ENCODE peak calls at places on chromosomes 5 and 9, in eight cellular contexts. B is astrocyte, P is endothelial cell of umbilical vein, I is GM23338, N is HCT116, Q is PC-9, Y is MM.1S, C is PC-3. D is an unnamed sample.

GRCh38 chr9:89542461-89543021 is 44.6 kb upstream of the SEMA4D start:
- DNase-seq in B (no peak), P (no peak), I (no peak), N (no peak), Q (no peak), Y (peak; percentile 92), C (no peak), D (no peak)

GRCh38 chr5:14728109-14728938 is 63.8 kb downstream of the OTULIN start:
- DNase-seq in B (no peak), P (no peak), I (peak; percentile 93), N (no peak), Q (peak; percentile 2), Y (no peak), C (no peak), D (peak; percentile 93)

GRCh38 chr9:104836235-104836634 is 72.3 kb downstream of the NIPSNAP3B start:
- DNase-seq in B (no peak), P (peak; percentile 33), I (peak; percentile 29), N (no peak), Q (no peak), Y (no peak), C (no peak), D (no peak)

GRCh38 chr5:144131256-144131655 is 39.2 kb downstream of the YIPF5 start:
- DNase-seq in B (no peak), P (no peak), I (no peak), N (no peak), Q (no peak), Y (no peak), C (no peak), D (no peak)

GRCh38 chr9:135821116-135821515 is 86.2 kb downstream of the CAMSAP1 start:
- DNase-seq in B (no peak), P (no peak), I (no peak), N (no peak), Q (no peak), Y (no peak), C (no peak), D (no peak)

GRCh38 chr9:6549106-6549505 is 96.4 kb downstream of the GLDC start:
- DNase-seq in B (no peak), P (no peak), I (no peak), N (no peak), Q (no peak), Y (no peak), C (no peak), D (peak; percentile 36)

GRCh38 chr9:64773491-64773931 is 511.5 kb downstream of the FOXD4L5 start:
- DNase-seq in B (no peak), P (no peak), I (peak; percentile 1), N (no peak), Q (no peak), Y (peak; percentile 7), C (no peak), D (no peak)

GRCh38 chr5:43207601-43208000 is 15.6 kb downstream of the NIM1K start:
- DNase-seq in B (peak; percentile 43), P (no peak), I (no peak), N (no peak), Q (no peak), Y (no peak), C (peak; percentile 66), D (no peak)

GRCh38 chr5:82879089-82879488 is 198.1 kb downstream of the TMEM167A start:
- DNase-seq in B (no peak), P (no peak), I (no peak), N (no peak), Q (no peak), Y (no peak), C (no peak), D (no peak)

GRCh38 chr5:57299945-57300344 is 126.1 kb downstream of the GPBP1 start:
- DNase-seq in B (no peak), P (no peak), I (no peak), N (no peak), Q (no peak), Y (no peak), C (no peak), D (no peak)

GRCh38 chr5:74027732-74028338 is 401.8 kb downstream of the ARHGEF28 start:
- DNase-seq in B (no peak), P (no peak), I (no peak), N (no peak), Q (peak; percentile 40), Y (no peak), C (peak; percentile 54), D (no peak)

GRCh38 chr5:107361945-107362344 is 308.8 kb downstream of the EFNA5 start:
- DNase-seq in B (no peak), P (no peak), I (no peak), N (no peak), Q (no peak), Y (no peak), C (peak; percentile 40), D (no peak)
- H3K4me1 ChIP-seq in B (peaks cover 5% of the 10 kb centered on the region), P (peaks cover 7% of the 10 kb centered on the region), I (peaks cover 20% of the 10 kb centered on the region), N (no peaks in the 10 kb centered on the region), Q (peaks cover 7% of the 10 kb centered on the region), Y (no peaks in the 10 kb centered on the region), C (peaks cover 11% of the 10 kb centered on the region), D (peaks cover 15% of the 10 kb centered on the region)

GRCh38 chr5:181203093-181203711 is 1.8 kb downstream of the TRIM7 start:
- DNase-seq in B (no peak), P (no peak), I (peak; percentile 8), N (no peak), Q (no peak), Y (no peak), C (no peak), D (no peak)

GRCh38 chr5:181205735-181206401 is 872 bp upstream of the TRIM7 start:
- DNase-seq in B (peak; percentile 23), P (no peak), I (no peak), N (no peak), Q (no peak), Y (no peak), C (no peak), D (peak; percentile 66)

GRCh38 chr5:181203842-181204560 is 995 bp downstream of the TRIM7 start:
- DNase-seq in B (no peak), P (no peak), I (peak; percentile 64), N (no peak), Q (no peak), Y (no peak), C (no peak), D (peak; percentile 54)

GRCh38 chr5:181205402-181205734 is 372 bp upstream of the TRIM7 start:
- DNase-seq in B (no peak), P (no peak), I (no peak), N (no peak), Q (no peak), Y (no peak), C (no peak), D (no peak)

DNA sequence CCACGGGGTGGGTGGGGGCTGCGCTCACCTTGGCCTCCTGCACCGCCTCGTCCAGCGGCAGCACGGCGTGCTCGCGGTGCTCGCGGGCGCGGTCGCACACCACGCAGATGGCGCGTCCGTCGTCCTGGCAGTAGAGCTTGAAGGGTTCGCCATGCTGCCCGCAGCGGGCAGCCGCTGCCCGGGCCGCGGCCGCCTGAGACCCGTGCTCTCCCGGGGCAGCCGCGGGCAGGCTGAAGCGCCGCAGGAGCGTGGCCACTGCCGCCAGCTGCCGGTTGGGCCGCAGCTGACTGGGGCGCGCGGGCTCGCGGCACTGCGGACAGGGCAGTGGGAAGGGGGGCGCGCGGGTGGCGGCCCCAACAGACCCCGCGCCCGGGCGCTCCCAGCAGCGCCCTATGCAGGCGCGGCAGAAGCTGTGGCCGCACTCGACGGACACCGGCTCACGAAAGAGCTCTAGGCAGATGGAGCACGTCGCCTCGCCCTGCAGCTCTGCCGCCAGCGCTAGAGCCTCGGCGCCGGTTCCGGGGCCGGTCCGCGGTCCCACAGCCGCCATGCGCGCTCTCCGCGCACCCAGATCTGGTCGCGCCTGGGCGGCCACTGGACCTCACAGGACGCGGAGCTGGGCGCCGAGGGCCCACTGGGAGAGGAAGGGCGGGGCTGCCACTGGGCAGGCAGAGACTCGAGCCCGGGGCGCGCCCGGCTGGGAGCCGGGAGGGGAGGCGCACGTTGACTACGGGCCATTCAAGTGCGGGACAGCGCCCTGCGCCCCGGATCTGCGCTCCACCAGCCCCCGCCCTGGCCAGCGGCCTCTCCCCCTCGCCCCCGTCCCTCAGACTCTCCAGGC is at the start of gene TRIM7:
- DNase-seq in B (no peak), P (peak; percentile 60), I (peak; percentile 60), N (no peak), Q (no peak), Y (no peak), C (peak; percentile 68), D (peak; percentile 64)
- TF ChIP-seq EZH2 in B (peak; percentile 29), P (no peak), I (no peak), N (no peak), Q (no peak), Y (no peak), C (no peak), D (no peak)

GRCh38 chr9:88013051-88013450 is 38.7 kb upstream of the CDK20 start:
- DNase-seq in B (no peak), P (no peak), I (no peak), N (no peak), Q (no peak), Y (no peak), C (no peak), D (peak; percentile 24)

GRCh38 chr9:88007291-88007650 is 32.9 kb upstream of the CDK20 start:
- DNase-seq in B (peak; percentile 31), P (no peak), I (no peak), N (no peak), Q (no peak), Y (peak; percentile 59), C (no peak), D (no peak)

GRCh38 chr9:88006511-88007290 is 32.4 kb upstream of the CDK20 start:
- DNase-seq in B (no peak), P (no peak), I (peak; percentile 38), N (no peak), Q (no peak), Y (no peak), C (no peak), D (no peak)

GRCh38 chr9:88013607-88014006 is 39.3 kb upstream of the CDK20 start:
- DNase-seq in B (no peak), P (no peak), I (no peak), N (no peak), Q (no peak), Y (no peak), C (no peak), D (no peak)

GRCh38 chr9:88011005-88011766 is 36.9 kb upstream of the CDK20 start:
- DNase-seq in B (no peak), P (no peak), I (peak; percentile 52), N (no peak), Q (no peak), Y (no peak), C (peak; percentile 43), D (peak; percentile 21)
- H3K4me2 ChIP-seq in B (no peak overlapping the region), P (no peak overlapping the region), I (no peak overlapping the region), N (no peak overlapping the region), Q (no peak overlapping the region), Y (no peak overlapping the region), C (no peak overlapping the region), D (no peak overlapping the region)

DNA sequence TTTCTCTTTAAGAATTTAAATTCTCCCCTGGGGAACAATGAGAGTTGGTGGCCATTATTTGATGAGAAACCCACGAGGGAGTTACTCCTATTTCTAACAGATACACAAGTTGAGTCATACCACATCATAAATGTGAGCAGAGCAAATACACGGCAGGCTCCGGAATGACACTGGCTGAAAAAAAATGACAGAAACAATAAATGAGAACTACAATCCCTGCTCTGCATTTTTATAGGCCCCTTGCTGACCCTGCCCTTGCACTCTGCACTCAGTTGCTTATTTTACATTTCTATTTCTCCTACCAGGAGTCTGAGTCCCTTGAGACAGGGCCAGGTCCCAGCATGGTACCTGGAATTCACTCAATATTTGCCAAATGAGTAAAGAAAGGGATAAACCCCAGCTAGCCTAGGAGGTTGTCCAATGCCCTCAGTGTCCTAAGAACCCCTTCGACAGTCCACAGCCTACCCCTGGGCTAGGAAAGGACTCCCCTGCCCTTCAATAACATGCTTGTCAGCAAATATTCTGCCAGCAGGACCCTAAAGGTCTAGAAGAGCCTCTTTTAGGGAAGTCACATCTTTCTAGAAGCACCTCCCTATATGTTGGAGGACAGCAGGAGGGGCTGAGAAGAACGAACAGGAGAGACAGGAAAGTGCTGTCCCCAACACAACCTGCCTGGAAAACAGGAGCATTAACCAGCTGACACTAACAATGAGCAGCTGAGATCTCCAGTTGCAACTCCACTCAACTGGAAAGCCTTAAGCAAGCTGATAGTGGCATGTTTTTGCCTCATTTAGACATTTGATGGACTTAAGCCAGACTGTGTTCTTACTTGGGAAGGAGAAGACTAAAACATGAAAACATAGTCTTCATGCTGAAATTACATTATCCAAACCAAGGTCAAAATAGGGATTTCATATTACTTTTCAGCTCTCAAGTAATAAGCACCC is 191.2 kb downstream of the ACTL7B start:
- DNase-seq in B (no peak), P (no peak), I (no peak), N (no peak), Q (no peak), Y (no peak), C (peak; percentile 66), D (peak; percentile 9)
- H3K4me1 ChIP-seq in B (peaks cover 6% of the 10 kb centered on the region), P (no peaks in the 10 kb centered on the region), I (peaks cover 4% of the 10 kb centered on the region), N (no peaks in the 10 kb centered on the region), Q (no peaks in the 10 kb centered on the region), Y (no peaks in the 10 kb centered on the region), C (peaks cover 14% of the 10 kb centered on the region), D (peaks cover 18% of the 10 kb centered on the region)